ENCODE peak calls at places on chromosomes 4 and X, in ten cellular contexts. N, O, A, E, V, S, W, Y, T and Z are unnamed samples.

GRCh38 chrX:136206916-136207315 is 44.3 kb downstream of the MAP7D3 start:
- DNase-seq in N (no peak), O (no peak), A (no peak), E (no peak), V (no peak), S (no peak), W (no peak), Y (no peak), T (no peak), Z (no peak)

GRCh38 chrX:53303195-53303594 is 21.8 kb upstream of the IQSEC2 start:
- DNase-seq in N (no peak), O (no peak), A (no peak), E (no peak), V (no peak), S (no peak), W (no peak), Y (no peak), T (no peak), Z (no peak)

GRCh38 chrX:12770440-12770839 is 20.8 kb upstream of the PRPS2 start:
- DNase-seq in N (no peak), O (no peak), A (no peak), E (no peak), V (no peak), S (no peak), W (no peak), Y (no peak), T (no peak), Z (no peak)

GRCh38 chr4:122703868-122704267 is 28.6 kb upstream of the BBS12 start:
- DNase-seq in N (no peak), O (no peak), A (no peak), E (no peak), V (no peak), S (no peak), W (no peak), Y (no peak), T (no peak), Z (no peak)

GRCh38 chr4:67565284-67565683 is 6.8 kb downstream of the STAP1 start:
- DNase-seq in N (no peak), O (no peak), A (no peak), E (no peak), V (no peak), S (no peak), W (no peak), Y (no peak), T (no peak), Z (no peak)

GRCh38 chr4:7375427-7375826 is 59.3 kb downstream of the PSAPL1 start:
- DNase-seq in N (no peak), O (no peak), A (no peak), E (no peak), V (no peak), S (no peak), W (no peak), Y (peak), T (peak), Z (no peak)

GRCh38 chrX:42290608-42291007 is 367.3 kb upstream of the CASK start:
- DNase-seq in N (no peak), O (peak), A (no peak), E (no peak), V (no peak), S (no peak), W (no peak), Y (no peak), T (no peak), Z (no peak)

GRCh38 chrX:53599781-53600396 is 86.6 kb downstream of the HUWE1 start:
- DNase-seq in N (no peak), O (no peak), A (no peak), E (no peak), V (no peak), S (no peak), W (peak), Y (no peak), T (no peak), Z (no peak)

GRCh38 chrX:131792789-131793462 is 230.2 kb upstream of the STK26 start:
- DNase-seq in N (peak), O (peak), A (no peak), E (peak), V (peak), S (peak), W (peak), Y (peak), T (peak), Z (peak)

GRCh38 chr4:167143018-167143417 is 91.3 kb downstream of the SPOCK3 start:
- DNase-seq in N (no peak), O (no peak), A (no peak), E (no peak), V (no peak), S (no peak), W (no peak), Y (no peak), T (no peak), Z (no peak)

GRCh38 chr4:8390604-8391003 is 49.9 kb downstream of the ACOX3 start:
- DNase-seq in N (no peak), O (no peak), A (no peak), E (no peak), V (no peak), S (no peak), W (no peak), Y (no peak), T (no peak), Z (no peak)
- H3K4me3 ChIP-seq in N (no peak), O (no peak), A (no peak), E (no peak), V (no peak), S (no peak), W (no peak), Y (no peak), T (no peak), Z (no peak)

GRCh38 chr4:54781771-54782170 is 124.0 kb downstream of the KIT start:
- DNase-seq in N (no peak), O (no peak), A (no peak), E (no peak), V (no peak), S (peak), W (no peak), Y (peak), T (peak), Z (no peak)
- H3K27ac ChIP-seq in N (no peak), O (no peak), A (no peak), E (peak), V (no peak), S (peak), W (no peak), Y (peak), T (no peak), Z (no peak)

DNA sequence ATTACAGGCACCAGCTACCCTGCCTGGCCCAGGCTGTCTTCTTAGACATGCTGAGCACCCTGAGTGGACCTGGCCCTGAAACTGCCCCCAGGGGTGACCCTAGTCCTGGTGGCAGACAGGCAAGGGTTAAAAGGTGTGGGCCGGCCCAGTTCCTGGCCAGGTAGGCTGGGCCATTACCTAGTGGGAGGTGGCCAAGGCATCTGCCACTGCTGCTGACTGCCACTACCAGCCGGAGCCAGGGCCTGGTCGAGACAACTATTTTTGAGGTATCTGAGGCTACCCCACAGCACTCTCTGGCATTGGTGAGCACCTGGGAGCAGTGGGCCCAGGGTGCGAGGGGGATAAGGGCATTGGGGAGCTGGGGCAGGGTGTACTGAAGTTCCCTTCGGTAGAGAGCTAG is at the start of gene CCDC120:
- DNase-seq in N (no peak), O (no peak), A (no peak), E (no peak), V (no peak), S (no peak), W (peak), Y (no peak), T (no peak), Z (no peak)
- H3K4me3 ChIP-seq in N (no peak), O (no peak), A (no peak), E (no peak), V (no peak), S (no peak), W (peak), Y (no peak), T (no peak), Z (no peak)

DNA sequence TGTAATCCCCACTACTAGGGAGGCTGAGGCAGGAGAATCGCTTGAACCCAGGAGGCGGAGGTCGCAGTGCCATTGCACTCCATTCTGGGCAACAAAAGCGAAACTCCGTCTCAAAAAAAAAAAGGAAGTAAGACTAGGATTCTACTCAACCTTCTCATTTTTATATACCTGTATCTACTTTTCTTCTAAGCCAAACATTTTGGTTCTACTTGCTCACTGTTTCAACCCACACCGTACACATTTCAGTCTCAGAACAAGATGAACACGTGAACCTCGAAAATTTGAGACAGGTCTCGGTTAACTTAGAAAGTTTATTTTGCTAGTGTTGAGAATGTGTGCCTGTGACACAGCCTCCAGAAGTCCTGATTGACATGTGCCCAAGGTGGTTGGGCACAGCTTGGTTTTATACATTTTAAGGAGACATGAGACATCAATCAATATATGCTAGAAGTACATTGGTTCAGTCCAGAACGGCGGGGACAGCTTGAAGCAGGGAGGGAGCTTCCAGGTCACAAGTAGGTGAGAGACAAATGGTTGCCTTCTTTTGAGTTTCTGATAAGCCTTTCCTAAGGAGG is 3.7 kb downstream of the ADD1 start:
- DNase-seq in N (no peak), O (no peak), A (no peak), E (no peak), V (no peak), S (no peak), W (no peak), Y (no peak), T (no peak), Z (no peak)
- H3K27ac ChIP-seq in N (no peak), O (no peak), A (no peak), E (peak), V (no peak), S (no peak), W (no peak), Y (peak), T (peak), Z (peak)

GRCh38 chr4:185122681-185123345 is 20.3 kb upstream of the SLC25A4 start:
- DNase-seq in N (no peak), O (no peak), A (no peak), E (no peak), V (no peak), S (no peak), W (peak), Y (no peak), T (no peak), Z (no peak)

GRCh38 chr4:185123479-185123878 is 19.6 kb upstream of the SLC25A4 start:
- DNase-seq in N (no peak), O (no peak), A (no peak), E (no peak), V (no peak), S (no peak), W (no peak), Y (no peak), T (no peak), Z (no peak)

GRCh38 chr4:185128272-185129119 is 14.6 kb upstream of the SLC25A4 start:
- DNase-seq in N (peak), O (no peak), A (no peak), E (peak), V (no peak), S (peak), W (peak), Y (peak), T (peak), Z (no peak)

DNA sequence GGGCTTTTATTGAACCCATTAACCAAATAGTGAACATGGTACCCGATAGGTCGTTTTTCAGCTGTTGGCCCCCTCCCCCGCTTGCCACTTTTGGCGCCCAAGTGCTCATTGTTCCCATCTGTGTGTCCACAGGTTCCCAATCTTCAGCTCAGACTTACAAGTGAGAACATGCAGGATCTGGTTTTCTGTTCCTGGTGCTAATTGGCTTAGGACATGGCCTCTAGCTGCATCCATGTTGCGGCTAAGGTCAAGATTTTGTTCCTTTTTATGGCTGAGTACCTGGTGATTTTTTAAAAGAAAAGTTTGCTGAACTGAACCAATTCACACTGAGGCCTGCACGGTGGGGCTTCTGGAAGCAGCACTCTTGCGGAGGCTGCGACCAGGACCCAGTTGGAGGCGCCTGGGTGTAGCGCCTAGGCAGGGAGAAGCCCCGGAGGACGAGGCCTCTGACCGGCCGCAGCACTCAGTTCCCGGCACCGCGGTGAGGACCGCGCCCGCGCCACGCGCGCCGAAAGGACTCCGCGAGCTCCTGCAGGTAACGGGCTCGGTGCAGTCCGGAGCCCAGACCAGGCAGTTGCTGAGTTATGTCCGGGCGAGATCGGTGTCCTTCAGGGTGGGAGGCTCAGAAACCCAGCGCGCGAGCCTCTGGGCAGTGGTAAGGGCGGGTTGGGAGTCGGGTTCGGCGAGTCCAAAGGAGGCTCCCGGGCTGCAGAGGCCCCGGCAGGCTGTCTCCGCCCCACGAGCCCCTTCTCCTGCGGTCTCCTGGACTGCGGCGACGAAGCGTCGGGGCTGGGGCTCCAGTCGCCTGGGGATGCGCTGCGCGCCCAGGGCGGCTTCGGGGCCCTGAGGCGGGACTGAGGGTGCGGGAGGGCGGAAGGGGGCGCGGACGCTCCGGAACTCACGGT is 15.8 kb upstream of the SLC25A4 start:
- DNase-seq in N (peak), O (no peak), A (no peak), E (peak), V (no peak), S (peak), W (peak), Y (peak), T (peak), Z (peak)
- H3K4me3 ChIP-seq in N (no peak), O (peak), A (peak), E (no peak), V (peak), S (peak), W (peak), Y (peak), T (peak), Z (peak)